ENCODE peak calls at places on chromosomes 1 and 21, in five cellular contexts. C is neural progenitor cell, J is IMR-90, Z is aorta, B is brain microvascular endothelial cell. L is an unnamed sample.

GRCh38 chr1:162113419-162113818 is 43.9 kb downstream of the NOS1AP start:
- DNase-seq in C (no peak), J (no peak), Z (no peak), B (no peak), L (no peak)

GRCh38 chr1:161843156-161843555 is 77.0 kb downstream of the ATF6 start:
- DNase-seq in C (no peak), J (no peak), Z (no peak), B (no peak), L (no peak)

GRCh38 chr1:114089502-114090138 is 64.0 kb downstream of the SYT6 start:
- DNase-seq in C (no peak), J (no peak), Z (no peak), B (no peak), L (no peak)

GRCh38 chr1:157978547-157979403 is 14.7 kb upstream of the KIRREL1 start:
- DNase-seq in C (no peak), J (no peak), Z (no peak), B (no peak), L (peak; percentile 88)

GRCh38 chr21:20999567-21000169 is 1.5 kb downstream of the NCAM2 start:
- DNase-seq in C (peak; percentile 57), J (peak; percentile 49), Z (no peak), B (peak; percentile 27), L (peak; percentile 48)

GRCh38 chr1:185663771-185664296 is 70.4 kb upstream of the HMCN1 start:
- DNase-seq in C (no peak), J (no peak), Z (no peak), B (no peak), L (no peak)

GRCh38 chr1:220775238-220775853 is 11.4 kb upstream of the MTARC1 start:
- DNase-seq in C (peak; percentile 59), J (no peak), Z (peak; percentile 82), B (peak; percentile 17), L (peak; percentile 67)

GRCh38 chr1:152227310-152227928 is 3.4 kb upstream of the HRNR start:
- DNase-seq in C (no peak), J (peak; percentile 2), Z (no peak), B (no peak), L (no peak)

GRCh38 chr1:229674042-229674441 is 48.0 kb downstream of the URB2 start:
- DNase-seq in C (no peak), J (no peak), Z (no peak), B (no peak), L (peak; percentile 13)

GRCh38 chr1:181135462-181135781 is 46.9 kb downstream of the IER5 start:
- DNase-seq in C (no peak), J (no peak), Z (peak; percentile 52), B (peak; percentile 43), L (peak; percentile 75)

GRCh38 chr1:23567996-23568607 is 8.8 kb upstream of the ID3 start:
- DNase-seq in C (peak; percentile 92), J (no peak), Z (peak; percentile 83), B (no peak), L (peak; percentile 83)

GRCh38 chr1:158527190-158527815 is 26.9 kb downstream of the OR6Y1 start:
- DNase-seq in C (no peak), J (peak; percentile 27), Z (no peak), B (no peak), L (peak; percentile 2)

GRCh38 chr21:16532841-16533240 is 803.1 kb downstream of the USP25 start:
- DNase-seq in C (no peak), J (peak; percentile 43), Z (no peak), B (no peak), L (no peak)

GRCh38 chr1:16023050-16023653 is 1.3 kb downstream of the CLCNKA start:
- DNase-seq in C (no peak), J (no peak), Z (no peak), B (no peak), L (no peak)

GRCh38 chr1:218634212-218634611 is 289.1 kb downstream of the TGFB2 start:
- DNase-seq in C (no peak), J (no peak), Z (no peak), B (no peak), L (no peak)

GRCh38 chr21:42298237-42298636 is 17.0 kb downstream of the TFF3 start:
- DNase-seq in C (no peak), J (no peak), Z (no peak), B (no peak), L (peak; percentile 79)

GRCh38 chr21:32533611-32534010 is 51.7 kb downstream of the TCP10L start:
- DNase-seq in C (no peak), J (no peak), Z (no peak), B (no peak), L (no peak)

GRCh38 chr1:180956028-180956640 is 43.4 kb downstream of the KIAA1614 start:
- DNase-seq in C (no peak), J (no peak), Z (peak; percentile 67), B (no peak), L (peak; percentile 47)

GRCh38 chr1:35564884-35565741 is 7.5 kb downstream of the NCDN start:
- DNase-seq in C (no peak), J (no peak), Z (peak; percentile 66), B (no peak), L (peak; percentile 45)
- H3K36me3 ChIP-seq in C (no peaks in the 10 kb centered on the region), J (peaks cover 41% of the 10 kb centered on the region), Z (no peaks in the 10 kb centered on the region), B (peaks cover 25% of the 10 kb centered on the region), L (peaks cover 14% of the 10 kb centered on the region)

GRCh38 chr1:35461966-35462651 is 95.1 kb downstream of the KIAA0319L start:
- DNase-seq in C (no peak), J (no peak), Z (no peak), B (no peak), L (no peak)
- H3K36me3 ChIP-seq in C (peaks cover 14% of the 10 kb centered on the region), J (peaks cover 31% of the 10 kb centered on the region), Z (peaks cover 9% of the 10 kb centered on the region), B (peaks cover 27% of the 10 kb centered on the region), L (peaks cover 33% of the 10 kb centered on the region)

DNA sequence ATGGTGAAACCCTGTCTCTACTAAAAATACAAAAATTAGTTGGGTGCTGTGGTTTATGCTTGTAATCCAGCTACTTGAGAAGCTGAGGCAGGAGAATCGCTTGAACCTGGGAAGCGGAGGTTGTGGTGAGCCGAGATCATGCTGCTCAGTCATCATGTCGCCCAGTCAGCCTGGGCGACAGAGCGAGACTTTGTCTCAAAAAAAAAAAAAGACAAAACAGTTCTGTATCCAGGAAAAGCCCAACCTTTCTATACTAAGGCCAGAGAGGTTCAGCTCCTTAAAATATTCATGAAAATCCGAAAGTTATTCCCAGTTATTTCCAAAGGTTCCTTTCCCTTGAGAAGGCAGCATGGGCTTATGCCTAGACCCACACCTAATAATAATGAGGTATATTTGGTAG is 4.2 kb downstream of the MRPL37 start:
- DNase-seq in C (no peak), J (no peak), Z (no peak), B (no peak), L (no peak)
- H3K36me3 ChIP-seq in C (peaks cover 6% of the 10 kb centered on the region), J (peaks cover 24% of the 10 kb centered on the region), Z (peaks cover 8% of the 10 kb centered on the region), B (peaks cover 28% of the 10 kb centered on the region), L (peaks cover 25% of the 10 kb centered on the region)

GRCh38 chr1:30036666-30037065 is 686.7 kb downstream of the MATN1 start:
- DNase-seq in C (no peak), J (no peak), Z (no peak), B (no peak), L (no peak)
- H3K36me3 ChIP-seq in C (no peaks in the 10 kb centered on the region), J (no peaks in the 10 kb centered on the region), Z (no peaks in the 10 kb centered on the region), B (no peaks in the 10 kb centered on the region), L (no peaks in the 10 kb centered on the region)